ENCODE peak calls at places on chromosome 2, in seven cellular contexts. E, X, Q, S, R, D and N are unnamed samples.

GRCh38 chr2:1606421-1607235 is 137.7 kb downstream of the PXDN start:
- DNase-seq in D (no peak), R (no peak), Q (no peak), X (peak), S (no peak), E (no peak), N (no peak)

GRCh38 chr2:232013701-232014353 is 52.3 kb downstream of the DIS3L2 start:
- DNase-seq in E (no peak), S (no peak), R (no peak), D (peak), X (peak), Q (no peak), N (peak)

GRCh38 chr2:50746526-50746925 is 285.4 kb downstream of the NRXN1 start:
- DNase-seq in S (peak), E (peak), D (no peak), R (no peak), Q (peak), X (peak), N (peak)

GRCh38 chr2:27807476-27807875 is 36.0 kb downstream of the MRPL33 start:
- DNase-seq in X (peak), S (peak), D (no peak), R (no peak), Q (peak), E (peak), N (no peak)

GRCh38 chr2:38125830-38126229 is 49.9 kb upstream of the CYP1B1 start:
- DNase-seq in R (no peak), Q (no peak), S (no peak), D (no peak), E (no peak), X (no peak), N (no peak)

GRCh38 chr2:45263147-45263546 is 253.9 kb upstream of the SIX2 start:
- DNase-seq in Q (no peak), E (no peak), D (no peak), R (no peak), S (no peak), X (peak), N (no peak)

GRCh38 chr2:62284980-62285379 is 89.1 kb downstream of the B3GNT2 start:
- DNase-seq in S (no peak), D (no peak), E (no peak), Q (peak), R (no peak), X (no peak), N (no peak)

GRCh38 chr2:170436077-170436943 is 258.4 kb downstream of the MYO3B start:
- DNase-seq in E (no peak), D (no peak), X (no peak), Q (no peak), R (peak), S (no peak), N (no peak)

GRCh38 chr2:40760071-40760666 is 308.3 kb upstream of the SLC8A1 start:
- DNase-seq in D (no peak), R (no peak), E (peak), Q (no peak), S (peak), X (peak), N (peak)

GRCh38 chr2:190352668-190353536 is 9.5 kb downstream of the INPP1 start:
- DNase-seq in Q (peak), R (no peak), X (peak), D (no peak), S (peak), E (no peak), N (no peak)

DNA sequence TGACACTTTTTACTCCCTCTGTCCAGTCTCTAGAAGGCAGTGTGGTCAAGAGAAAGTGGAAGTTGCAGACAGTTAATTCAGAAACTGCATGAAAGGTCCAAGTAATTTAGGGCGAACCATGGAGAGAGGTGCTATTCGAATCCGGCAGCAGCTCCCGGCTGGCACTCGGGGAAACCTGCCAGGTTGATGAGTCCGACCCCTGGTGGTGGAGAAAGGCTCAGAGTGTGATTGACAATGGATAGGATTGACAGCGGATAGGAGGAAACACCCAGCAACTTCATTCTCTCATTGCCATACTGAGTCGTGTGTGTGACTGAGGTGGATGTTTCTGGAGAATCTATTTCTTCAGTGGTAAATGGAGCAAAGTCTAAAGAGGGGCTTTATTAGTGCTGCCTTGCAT is 101.7 kb downstream of the DCDC2C start:
- DNase-seq in R (no peak), E (peak), D (no peak), S (peak), X (peak), Q (peak), N (peak)
- TF ChIP-seq JUND in R (no peak), E (no peak), D (no peak), S (no peak), X (no peak), Q (no peak), N (no peak)

GRCh38 chr2:71849603-71850305 is 297.9 kb downstream of the CYP26B1 start:
- DNase-seq in E (no peak), R (no peak), D (no peak), S (no peak), Q (no peak), X (no peak), N (no peak)
- TF ChIP-seq JUND in E (no peak), R (no peak), D (no peak), S (no peak), Q (no peak), X (no peak), N (no peak)

GRCh38 chr2:64454316-64455030 is 511 bp downstream of the LGALSL start:
- DNase-seq in Q (peak), S (no peak), D (no peak), R (no peak), X (peak), E (no peak), N (peak)
- TF ChIP-seq JUND in Q (no peak), S (peak), D (no peak), R (no peak), X (no peak), E (no peak), N (no peak)

GRCh38 chr2:140359056-140359771 is 1579.0 kb upstream of the NXPH2 start:
- DNase-seq in X (no peak), Q (no peak), S (no peak), R (no peak), D (no peak), E (no peak), N (no peak)
- TF ChIP-seq JUND in X (no peak), Q (no peak), S (no peak), R (no peak), D (no peak), E (no peak), N (no peak)